ENCODE peak calls at places on chromosomes 16 and 17, in eight cellular contexts. Z, Y, I, R, X, W, F and A are unnamed samples.

GRCh38 chr17:45092932-45093430 is 31.9 kb downstream of the NMT1 start:
- DNase-seq in Z (peak), Y (no peak), I (no peak), R (peak), X (peak), W (peak), F (no peak), A (no peak)

GRCh38 chr17:3843935-3844516 is 2.0 kb downstream of the NCBP3 start:
- DNase-seq in Z (no peak), Y (peak), I (peak), R (no peak), X (peak), W (no peak), F (peak), A (peak)

GRCh38 chr16:3696425-3697218 is 20.7 kb downstream of the TRAP1 start:
- DNase-seq in Z (no peak), Y (no peak), I (no peak), R (no peak), X (peak), W (peak), F (no peak), A (no peak)

GRCh38 chr16:396605-397004 is 394 bp upstream of the NME4 start:
- DNase-seq in Z (peak), Y (no peak), I (peak), R (no peak), X (peak), W (peak), F (no peak), A (peak)

GRCh38 chr17:37530420-37530819 is 40.7 kb downstream of the DUSP14 start:
- DNase-seq in Z (no peak), Y (no peak), I (no peak), R (no peak), X (no peak), W (no peak), F (no peak), A (no peak)

GRCh38 chr16:70720431-70721201 is 34.8 kb upstream of the MTSS2 start:
- DNase-seq in Z (no peak), Y (no peak), I (no peak), R (no peak), X (no peak), W (no peak), F (no peak), A (no peak)

GRCh38 chr17:34314279-34314678 is 5.0 kb upstream of the CCL8 start:
- DNase-seq in Z (peak), Y (no peak), I (no peak), R (peak), X (no peak), W (no peak), F (no peak), A (no peak)

GRCh38 chr16:85447657-85448313 is 165.3 kb upstream of the GSE1 start:
- DNase-seq in Z (no peak), Y (no peak), I (no peak), R (no peak), X (no peak), W (no peak), F (no peak), A (no peak)

GRCh38 chr16:21937387-21937829 is 15.8 kb upstream of the UQCRC2 start:
- DNase-seq in Z (no peak), Y (no peak), I (no peak), R (no peak), X (no peak), W (no peak), F (no peak), A (no peak)

GRCh38 chr17:49667854-49668253 is 10.0 kb downstream of the SPOP start:
- DNase-seq in Z (no peak), Y (no peak), I (no peak), R (no peak), X (no peak), W (no peak), F (no peak), A (no peak)

GRCh38 chr16:72094266-72094610 is 591 bp downstream of the DHX38 start:
- DNase-seq in Z (no peak), Y (peak), I (peak), R (no peak), X (peak), W (no peak), F (no peak), A (no peak)

GRCh38 chr16:1291576-1291974 is 17.9 kb upstream of the UBE2I start:
- DNase-seq in Z (no peak), Y (no peak), I (no peak), R (no peak), X (no peak), W (no peak), F (no peak), A (no peak)

GRCh38 chr16:78376452-78376851 is 277.0 kb downstream of the WWOX start:
- DNase-seq in Z (no peak), Y (no peak), I (no peak), R (no peak), X (no peak), W (no peak), F (no peak), A (no peak)

GRCh38 chr16:30980434-30980833 is 4.6 kb upstream of the HSD3B7 start:
- DNase-seq in Z (no peak), Y (no peak), I (no peak), R (no peak), X (no peak), W (no peak), F (no peak), A (no peak)

GRCh38 chr16:67190448-67191399 is 788 bp upstream of the EXOC3L1 start:
- DNase-seq in Z (no peak), Y (no peak), I (no peak), R (no peak), X (no peak), W (no peak), F (no peak), A (no peak)

GRCh38 chr17:37541880-37542675 is 52.4 kb downstream of the DUSP14 start:
- DNase-seq in Z (no peak), Y (no peak), I (no peak), R (no peak), X (no peak), W (no peak), F (no peak), A (no peak)

GRCh38 chr16:49443576-49443975 is 70.0 kb downstream of the C16orf78 start:
- DNase-seq in Z (no peak), Y (no peak), I (no peak), R (no peak), X (no peak), W (no peak), F (no peak), A (no peak)

GRCh38 chr17:58232707-58233156 is 5.7 kb upstream of the LPO start:
- DNase-seq in Z (no peak), Y (no peak), I (no peak), R (no peak), X (peak), W (no peak), F (no peak), A (peak)

GRCh38 chr16:54431041-54431996 is 144.7 kb upstream of the IRX3 start:
- DNase-seq in Z (no peak), Y (no peak), I (no peak), R (no peak), X (no peak), W (no peak), F (no peak), A (no peak)

GRCh38 chr16:83948914-83949723 is 3.9 kb upstream of the OSGIN1 start:
- DNase-seq in Z (no peak), Y (no peak), I (no peak), R (no peak), X (no peak), W (no peak), F (no peak), A (no peak)

GRCh38 chr16:85707528-85708095 is 18.9 kb upstream of the GINS2 start:
- DNase-seq in Z (no peak), Y (no peak), I (no peak), R (no peak), X (no peak), W (no peak), F (no peak), A (no peak)

GRCh38 chr16:9778879-9779278 is 403.3 kb downstream of the GRIN2A start:
- DNase-seq in Z (no peak), Y (no peak), I (no peak), R (no peak), X (no peak), W (no peak), F (no peak), A (no peak)

GRCh38 chr17:57948555-57949420 is 6.4 kb downstream of the CUEDC1 start:
- DNase-seq in Z (no peak), Y (no peak), I (no peak), R (no peak), X (peak), W (peak), F (no peak), A (no peak)

GRCh38 chr17:3722716-3723115 is 987 bp upstream of the HASPIN start:
- DNase-seq in Z (no peak), Y (no peak), I (no peak), R (no peak), X (no peak), W (no peak), F (no peak), A (no peak)

GRCh38 chr16:10961231-10961630 is 16.9 kb downstream of the CLEC16A start:
- DNase-seq in Z (no peak), Y (no peak), I (no peak), R (no peak), X (no peak), W (peak), F (no peak), A (no peak)

GRCh38 chr17:49914096-49914490 is 54.9 kb upstream of the DLX4 start:
- DNase-seq in Z (no peak), Y (no peak), I (no peak), R (no peak), X (peak), W (no peak), F (no peak), A (peak)

GRCh38 chr17:35499548-35499947 is 37.9 kb downstream of the SLFN12L start:
- DNase-seq in Z (no peak), Y (no peak), I (no peak), R (no peak), X (no peak), W (no peak), F (no peak), A (no peak)

GRCh38 chr16:11042205-11042604 is 97.8 kb downstream of the CLEC16A start:
- DNase-seq in Z (no peak), Y (no peak), I (no peak), R (no peak), X (no peak), W (no peak), F (no peak), A (no peak)

GRCh38 chr16:12532871-12533610 is 270.6 kb downstream of the CPPED1 start:
- DNase-seq in Z (no peak), Y (peak), I (no peak), R (no peak), X (no peak), W (no peak), F (peak), A (no peak)

GRCh38 chr17:68228817-68229570 is 18.8 kb upstream of the AMZ2 start:
- DNase-seq in Z (no peak), Y (no peak), I (no peak), R (no peak), X (no peak), W (no peak), F (no peak), A (no peak)

GRCh38 chr17:42846594-42847280 is 2.4 kb downstream of the AOC2 start:
- DNase-seq in Z (no peak), Y (no peak), I (no peak), R (no peak), X (no peak), W (no peak), F (no peak), A (no peak)

GRCh38 chr17:30378191-30378796 is 433 bp upstream of the CPD start:
- DNase-seq in Z (peak), Y (peak), I (peak), R (no peak), X (no peak), W (peak), F (peak), A (no peak)

GRCh38 chr17:75551276-75551675 is 25.8 kb downstream of the LLGL2 start:
- DNase-seq in Z (no peak), Y (no peak), I (no peak), R (no peak), X (no peak), W (no peak), F (no peak), A (peak)
- H3K27ac ChIP-seq in Z (no peak), Y (no peak), I (no peak), R (no peak), X (no peak), W (no peak), F (no peak), A (no peak)

DNA sequence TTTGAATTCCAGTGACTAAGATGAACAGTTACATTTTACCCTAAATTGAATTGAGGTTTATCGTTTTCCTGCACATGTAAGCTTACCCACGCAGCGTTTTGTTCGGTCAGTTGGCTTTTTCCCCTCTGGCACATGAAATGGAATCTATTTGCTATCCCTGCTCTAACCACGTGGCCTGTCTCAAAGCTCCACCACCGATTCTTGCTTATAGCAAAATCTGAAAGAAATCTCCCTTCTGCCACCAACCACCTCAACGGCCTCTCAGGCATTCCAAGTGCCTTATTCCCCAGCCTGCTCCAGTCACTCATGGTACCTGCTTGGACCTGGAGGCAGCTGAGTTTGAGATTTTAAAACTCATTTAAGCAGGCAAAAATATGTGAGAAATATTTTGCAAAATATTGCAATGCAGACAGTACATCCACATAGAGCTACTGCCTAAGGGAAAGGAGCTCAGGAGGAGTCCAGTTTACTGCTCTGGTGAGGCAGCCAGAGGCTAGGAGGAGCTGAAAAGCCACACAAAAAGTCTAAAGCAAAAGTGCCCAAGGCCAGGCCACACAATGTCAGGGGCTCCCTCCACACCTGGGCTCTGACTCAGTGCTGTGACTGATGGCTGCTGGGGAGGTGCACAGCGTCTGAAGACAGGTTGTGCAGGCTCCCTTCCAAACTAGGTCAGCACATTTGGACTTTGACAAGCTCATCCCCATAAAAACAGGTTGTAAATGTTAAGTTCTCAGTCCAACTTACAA is 26.4 kb downstream of the ARHGAP17 start:
- DNase-seq in Z (peak), Y (no peak), I (peak), R (peak), X (peak), W (no peak), F (no peak), A (peak)
- H3K4me3 ChIP-seq in Z (no peak), Y (no peak), I (no peak), R (no peak), X (peak), W (peak), F (no peak), A (no peak)

DNA sequence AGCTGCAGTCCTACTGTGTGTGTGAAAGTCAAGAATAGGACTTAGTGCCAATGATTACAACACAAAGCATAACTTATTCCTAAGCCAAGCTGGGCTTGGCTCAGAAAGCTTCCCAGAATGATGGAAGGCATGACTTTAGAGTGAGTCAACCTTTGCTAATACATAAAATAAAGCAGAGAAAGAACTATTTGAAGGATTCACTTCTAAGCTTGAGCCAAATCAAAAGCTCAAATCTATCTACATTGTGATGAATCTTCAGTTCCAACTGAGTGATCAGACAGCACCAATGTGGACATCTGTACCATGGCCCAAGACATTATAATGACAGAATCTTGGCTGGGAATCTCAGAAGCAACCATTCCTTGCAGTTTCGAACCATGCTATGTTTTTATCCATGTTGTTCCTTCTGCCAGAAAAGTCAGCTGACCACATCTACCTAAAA is 41.4 kb downstream of the SMG6 start:
- DNase-seq in Z (no peak), Y (no peak), I (no peak), R (no peak), X (no peak), W (no peak), F (no peak), A (no peak)
- H3K27ac ChIP-seq in Z (no peak), Y (peak), I (no peak), R (no peak), X (no peak), W (peak), F (no peak), A (no peak)

DNA sequence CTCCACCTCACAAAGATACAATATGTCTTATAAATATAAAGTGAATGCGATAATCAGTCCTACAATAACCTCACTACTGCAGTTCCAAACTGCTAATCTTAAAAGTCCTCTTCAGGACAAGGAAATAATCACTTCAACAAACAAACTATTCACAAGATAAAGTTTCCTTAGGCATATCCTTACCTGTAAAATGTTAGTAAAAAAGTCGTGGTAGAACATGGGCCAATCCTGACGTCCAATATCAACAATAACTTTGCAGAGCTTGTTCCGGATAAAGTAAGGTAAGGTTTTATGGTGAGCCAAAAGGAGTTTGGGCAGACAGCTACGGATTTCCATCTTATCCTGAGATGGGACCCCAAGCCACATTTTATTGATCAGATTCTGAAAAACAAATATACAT is 36.0 kb downstream of the XPO6 start:
- DNase-seq in Z (no peak), Y (no peak), I (no peak), R (no peak), X (no peak), W (no peak), F (no peak), A (no peak)
- H3K4me3 ChIP-seq in Z (no peak), Y (no peak), I (no peak), R (no peak), X (no peak), W (no peak), F (no peak), A (no peak)

DNA sequence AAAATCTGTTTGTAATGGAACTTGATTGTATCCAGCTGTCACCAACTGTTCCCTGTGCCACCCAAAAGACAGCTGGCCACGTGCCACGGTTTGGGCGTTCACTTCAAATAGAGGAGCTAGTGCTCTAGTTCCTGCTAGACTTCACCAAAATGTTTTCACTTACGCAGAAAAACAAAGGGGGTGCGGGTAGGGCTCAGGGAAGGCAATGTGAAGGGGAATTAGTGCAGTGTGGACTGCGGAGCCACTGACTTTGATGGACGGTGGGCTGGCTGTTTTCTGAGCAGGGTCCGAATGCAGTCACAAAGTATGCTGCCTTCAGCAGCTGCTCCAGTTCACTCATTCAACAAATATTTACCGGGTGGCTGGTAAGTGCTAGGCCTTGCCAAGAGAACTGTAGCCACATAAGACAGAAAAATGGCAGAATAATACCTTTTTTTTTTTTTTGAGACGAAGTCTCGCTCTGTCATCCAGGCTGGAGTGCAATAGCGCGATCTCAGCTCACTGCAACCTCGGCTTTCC is 7.6 kb upstream of the CYTH1 start:
- DNase-seq in Z (peak), Y (peak), I (no peak), R (peak), X (no peak), W (peak), F (peak), A (no peak)
- H3K27ac ChIP-seq in Z (peak), Y (peak), I (peak), R (peak), X (peak), W (peak), F (peak), A (peak)

DNA sequence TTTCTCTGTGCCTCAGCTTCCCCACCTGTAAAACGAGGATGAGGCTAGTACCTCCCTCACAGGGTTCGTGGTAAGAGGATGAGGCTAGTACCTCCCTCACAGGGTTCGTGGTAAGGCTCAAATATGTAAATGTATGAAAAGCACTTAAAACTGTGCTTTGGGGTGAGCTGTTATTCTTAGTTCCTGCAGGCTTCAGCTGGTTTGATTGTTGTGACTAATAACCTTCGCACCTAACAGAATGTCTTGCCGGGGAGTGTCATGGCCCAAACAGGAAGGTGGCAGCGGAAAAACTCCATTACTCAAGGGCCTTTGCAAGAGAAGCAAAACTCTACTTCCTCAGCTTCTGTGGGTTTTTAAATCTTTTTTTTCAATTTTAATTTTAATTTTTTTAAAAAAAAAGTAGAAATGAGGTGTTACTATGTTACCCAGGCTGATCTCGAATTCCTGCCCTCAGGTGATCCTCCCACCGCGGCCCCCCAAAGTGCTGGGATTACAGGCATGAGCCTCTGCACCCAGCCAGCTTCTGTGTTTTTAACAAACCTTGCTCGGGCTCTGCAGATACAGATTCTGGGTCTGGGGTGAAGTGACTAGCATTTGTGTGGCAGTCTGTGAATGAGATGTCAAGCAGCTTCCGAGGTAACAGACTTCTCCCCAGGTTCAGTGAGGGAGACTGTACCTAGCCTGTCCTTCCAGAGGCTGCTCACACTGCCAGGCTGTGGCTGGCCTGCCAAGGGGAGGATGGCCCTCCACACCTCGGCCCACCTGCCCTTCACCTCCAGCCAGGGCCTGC is 103.0 kb downstream of the RAB11FIP4 start:
- DNase-seq in Z (no peak), Y (peak), I (no peak), R (no peak), X (no peak), W (peak), F (peak), A (no peak)
- H3K4me3 ChIP-seq in Z (no peak), Y (peak), I (no peak), R (no peak), X (no peak), W (no peak), F (no peak), A (no peak)